ENCODE peak calls at places on chromosomes 7 and 10, in five cellular contexts. Y is upper lobe of right lung, O is DMS 273 treated with DMSO at 0.1 percent for 48 hours, T is AG04450, S is left ventricle myocardium superior. A is an unnamed sample.

GRCh38 chr7:149422065-149422913 is 38.6 kb downstream of the ZNF777 start:
- DNase-seq in O (peak; percentile 94), T (peak; percentile 2), S (peak; percentile 83), Y (peak; percentile 89), A (peak; percentile 26)

GRCh38 chr7:116433246-116433645 is 66.3 kb upstream of the CAV2 start:
- DNase-seq in O (no peak), T (no peak), Y (no peak), S (no peak), A (no peak)

GRCh38 chr10:99711129-99711719 is 20.7 kb downstream of the COX15 start:
- DNase-seq in S (no peak), T (peak; percentile 55), Y (no peak), O (no peak), A (peak; percentile 46)

GRCh38 chr10:18021725-18022480 is 70.2 kb downstream of the SLC39A12 start:
- DNase-seq in T (no peak), Y (no peak), S (no peak), O (no peak), A (no peak)

GRCh38 chr7:42952328-42952727 is 20.2 kb downstream of the MRPL32 start:
- DNase-seq in Y (no peak), S (no peak), T (no peak), O (no peak), A (no peak)

GRCh38 chr7:4000139-4000538 is 682.0 kb upstream of the FOXK1 start:
- DNase-seq in O (no peak), S (no peak), T (no peak), Y (peak; percentile 39), A (no peak)

GRCh38 chr10:86041116-86041515 is 325.5 kb downstream of the GRID1 start:
- DNase-seq in T (no peak), Y (no peak), O (no peak), S (no peak), A (no peak)

GRCh38 chr7:138630059-138630610 is 71.0 kb downstream of the SVOPL start:
- DNase-seq in T (no peak), S (no peak), O (no peak), Y (no peak), A (no peak)

GRCh38 chr7:116538138-116538537 is 13.3 kb downstream of the CAV1 start:
- DNase-seq in O (no peak), S (no peak), T (no peak), Y (no peak), A (no peak)

GRCh38 chr10:86946215-86947170 is 10.9 kb downstream of the MMRN2 start:
- DNase-seq in O (no peak), T (no peak), S (peak; percentile 82), Y (peak; percentile 67), A (no peak)

GRCh38 chr7:85025312-85025756 is 161.5 kb downstream of the SEMA3D start:
- DNase-seq in O (no peak), Y (no peak), T (no peak), S (peak; percentile 73), A (no peak)

GRCh38 chr7:134365341-134366054 is 48.8 kb upstream of the SLC35B4 start:
- DNase-seq in Y (no peak), T (no peak), O (no peak), S (no peak), A (peak; percentile 32)

GRCh38 chr10:64110079-64110478 is 588.9 kb downstream of the REEP3 start:
- DNase-seq in O (no peak), T (no peak), S (no peak), Y (no peak), A (no peak)

GRCh38 chr7:36683111-36683510 is 41.2 kb downstream of the AOAH start:
- DNase-seq in O (no peak), T (no peak), Y (no peak), S (no peak), A (no peak)

GRCh38 chr10:49081532-49082275 is 33.6 kb downstream of the VSTM4 start:
- DNase-seq in Y (no peak), S (peak; percentile 74), O (peak; percentile 14), T (no peak), A (no peak)

GRCh38 chr7:152076324-152076821 is 50.9 kb downstream of the GALNT11 start:
- DNase-seq in T (no peak), Y (no peak), S (no peak), O (no peak), A (no peak)

GRCh38 chr7:3461923-3462322 is 160.9 kb downstream of the SDK1 start:
- DNase-seq in O (no peak), S (no peak), Y (no peak), T (no peak), A (no peak)

GRCh38 chr7:155188821-155189599 is 108.7 kb upstream of the INSIG1 start:
- DNase-seq in T (peak; percentile 36), Y (no peak), S (no peak), O (no peak), A (peak; percentile 34)

GRCh38 chr7:158827411-158828342 is 1.6 kb downstream of the ESYT2 start:
- DNase-seq in T (no peak), S (no peak), O (no peak), Y (no peak), A (no peak)

GRCh38 chr7:8434290-8435002 is 1.0 kb downstream of the NXPH1 start:
- DNase-seq in S (no peak), O (peak; percentile 14), Y (no peak), T (no peak), A (no peak)

GRCh38 chr7:106793015-106793651 is 71.9 kb upstream of the PIK3CG start:
- DNase-seq in S (no peak), T (no peak), Y (no peak), O (no peak), A (no peak)